ENCODE peak calls at places on chromosome 15, in eight cellular contexts. One of them, this sample, is unnamed.
A peak's percentile ranks its signal among the peaks of the same experiment; 100 is the strongest.

GRCh38 chr15:62847900-62848489 is 194.6 kb upstream of the TPM1 start:
- DNase-seq in K562: peak; percentile 67
- DNase-seq in GM23338: peak; percentile 90
- DNase-seq in transverse colon: peak; percentile 83
- DNase-seq in GM12892: no peak
- DNase-seq in GM12891: peak; percentile 32
- DNase-seq in sigmoid colon: peak; percentile 90
- DNase-seq in breast epithelium: no peak
- DNase-seq in this sample: peak; percentile 62

GRCh38 chr15:63389902-63390301 is 8.3 kb upstream of the CA12 start:
- DNase-seq in K562: peak; percentile 50
- DNase-seq in GM23338: no peak
- DNase-seq in transverse colon: peak; percentile 96
- DNase-seq in GM12892: no peak
- DNase-seq in GM12891: no peak
- DNase-seq in sigmoid colon: no peak
- DNase-seq in breast epithelium: peak; percentile 83
- DNase-seq in this sample: no peak

GRCh38 chr15:101104186-101104585 is 147.7 kb downstream of the CHSY1 start:
- DNase-seq in K562: no peak
- DNase-seq in GM23338: no peak
- DNase-seq in transverse colon: no peak
- DNase-seq in GM12892: no peak
- DNase-seq in GM12891: no peak
- DNase-seq in sigmoid colon: no peak
- DNase-seq in breast epithelium: no peak
- DNase-seq in this sample: no peak

GRCh38 chr15:89167267-89168176 is 53.9 kb downstream of the RLBP1 start:
- DNase-seq in K562: peak; percentile 49
- DNase-seq in GM23338: no peak
- DNase-seq in transverse colon: no peak
- DNase-seq in GM12892: no peak
- DNase-seq in GM12891: no peak
- DNase-seq in sigmoid colon: no peak
- DNase-seq in breast epithelium: peak; percentile 57
- DNase-seq in this sample: no peak

GRCh38 chr15:32908135-32908801 is 190.5 kb downstream of the GREM1 start:
- DNase-seq in K562: no peak
- DNase-seq in GM23338: no peak
- DNase-seq in transverse colon: peak; percentile 15
- DNase-seq in GM12892: peak; percentile 15
- DNase-seq in GM12891: peak; percentile 29
- DNase-seq in sigmoid colon: no peak
- DNase-seq in breast epithelium: no peak
- DNase-seq in this sample: no peak

GRCh38 chr15:77070180-77070499 is 769 bp downstream of the TSPAN3 start:
- DNase-seq in K562: no peak
- DNase-seq in GM23338: no peak
- DNase-seq in transverse colon: no peak
- DNase-seq in GM12892: no peak
- DNase-seq in GM12891: no peak
- DNase-seq in sigmoid colon: no peak
- DNase-seq in breast epithelium: no peak
- DNase-seq in this sample: no peak

GRCh38 chr15:42772126-42772525 is 35.2 kb upstream of the CDAN1 start:
- DNase-seq in K562: no peak
- DNase-seq in GM23338: no peak
- DNase-seq in transverse colon: peak; percentile 17
- DNase-seq in GM12892: no peak
- DNase-seq in GM12891: no peak
- DNase-seq in sigmoid colon: peak; percentile 67
- DNase-seq in breast epithelium: no peak
- DNase-seq in this sample: no peak

GRCh38 chr15:92011611-92012367 is 158.3 kb downstream of the SLCO3A1 start:
- DNase-seq in K562: no peak
- DNase-seq in GM23338: peak; percentile 20
- DNase-seq in transverse colon: no peak
- DNase-seq in GM12892: no peak
- DNase-seq in GM12891: no peak
- DNase-seq in sigmoid colon: no peak
- DNase-seq in breast epithelium: no peak
- DNase-seq in this sample: no peak

GRCh38 chr15:41630616-41631218 is 29.5 kb upstream of the MGA start:
- DNase-seq in K562: no peak
- DNase-seq in GM23338: no peak
- DNase-seq in transverse colon: no peak
- DNase-seq in GM12892: no peak
- DNase-seq in GM12891: no peak
- DNase-seq in sigmoid colon: no peak
- DNase-seq in breast epithelium: no peak
- DNase-seq in this sample: no peak

GRCh38 chr15:28918141-28918983 is 32.6 kb downstream of the APBA2 start:
- DNase-seq in K562: peak; percentile 50
- DNase-seq in GM23338: peak; percentile 95
- DNase-seq in transverse colon: no peak
- DNase-seq in GM12892: no peak
- DNase-seq in GM12891: no peak
- DNase-seq in sigmoid colon: peak; percentile 57
- DNase-seq in breast epithelium: no peak
- DNase-seq in this sample: no peak

GRCh38 chr15:98800437-98801233 is 152.3 kb downstream of the IGF1R start:
- DNase-seq in K562: no peak
- DNase-seq in GM23338: peak; percentile 90
- DNase-seq in transverse colon: peak; percentile 47
- DNase-seq in GM12892: no peak
- DNase-seq in GM12891: no peak
- DNase-seq in sigmoid colon: peak; percentile 71
- DNase-seq in breast epithelium: no peak
- DNase-seq in this sample: peak; percentile 44

GRCh38 chr15:41872166-41872747 is 21.6 kb downstream of the SPTBN5 start:
- DNase-seq in K562: no peak
- DNase-seq in GM23338: no peak
- DNase-seq in transverse colon: no peak
- DNase-seq in GM12892: no peak
- DNase-seq in GM12891: no peak
- DNase-seq in sigmoid colon: no peak
- DNase-seq in breast epithelium: no peak
- DNase-seq in this sample: no peak

GRCh38 chr15:90419738-90420487 is 31.9 kb downstream of the IQGAP1 start:
- DNase-seq in K562: no peak
- DNase-seq in GM23338: no peak
- DNase-seq in transverse colon: no peak
- DNase-seq in GM12892: no peak
- DNase-seq in GM12891: no peak
- DNase-seq in sigmoid colon: no peak
- DNase-seq in breast epithelium: no peak
- DNase-seq in this sample: no peak

GRCh38 chr15:43086551-43086950 is 19.3 kb downstream of the UBR1 start:
- DNase-seq in K562: no peak
- DNase-seq in GM23338: peak; percentile 7
- DNase-seq in transverse colon: no peak
- DNase-seq in GM12892: no peak
- DNase-seq in GM12891: no peak
- DNase-seq in sigmoid colon: no peak
- DNase-seq in breast epithelium: no peak
- DNase-seq in this sample: no peak

GRCh38 chr15:72182673-72183072 is 14.9 kb downstream of the GRAMD2A start:
- DNase-seq in K562: no peak
- DNase-seq in GM23338: no peak
- DNase-seq in transverse colon: no peak
- DNase-seq in GM12892: no peak
- DNase-seq in GM12891: no peak
- DNase-seq in sigmoid colon: no peak
- DNase-seq in breast epithelium: peak; percentile 82
- DNase-seq in this sample: no peak
- TF ChIP-seq POLR2AphosphoS5 in K562: no peak
- TF ChIP-seq POLR2AphosphoS5 in GM23338: no peak
- TF ChIP-seq POLR2AphosphoS5 in transverse colon: no peak
- TF ChIP-seq POLR2AphosphoS5 in GM12892: no peak
- TF ChIP-seq POLR2AphosphoS5 in GM12891: no peak
- TF ChIP-seq POLR2AphosphoS5 in sigmoid colon: no peak
- TF ChIP-seq POLR2AphosphoS5 in breast epithelium: peak; percentile 9
- TF ChIP-seq POLR2AphosphoS5 in this sample: no peak

GRCh38 chr15:58276924-58277323 is 138.7 kb downstream of the AQP9 start:
- DNase-seq in K562: no peak
- DNase-seq in GM23338: no peak
- DNase-seq in transverse colon: no peak
- DNase-seq in GM12892: no peak
- DNase-seq in GM12891: no peak
- DNase-seq in sigmoid colon: no peak
- DNase-seq in breast epithelium: no peak
- DNase-seq in this sample: no peak
- TF ChIP-seq POLR2AphosphoS5 in K562: no peak
- TF ChIP-seq POLR2AphosphoS5 in GM23338: no peak
- TF ChIP-seq POLR2AphosphoS5 in transverse colon: no peak
- TF ChIP-seq POLR2AphosphoS5 in GM12892: no peak
- TF ChIP-seq POLR2AphosphoS5 in GM12891: no peak
- TF ChIP-seq POLR2AphosphoS5 in sigmoid colon: no peak
- TF ChIP-seq POLR2AphosphoS5 in breast epithelium: no peak
- TF ChIP-seq POLR2AphosphoS5 in this sample: no peak

GRCh38 chr15:74330861-74331408 is 36.5 kb downstream of the CYP11A1 start:
- DNase-seq in K562: no peak
- DNase-seq in GM23338: no peak
- DNase-seq in transverse colon: no peak
- DNase-seq in GM12892: no peak
- DNase-seq in GM12891: no peak
- DNase-seq in sigmoid colon: no peak
- DNase-seq in breast epithelium: no peak
- DNase-seq in this sample: no peak
- TF ChIP-seq POLR2AphosphoS5 in K562: no peak
- TF ChIP-seq POLR2AphosphoS5 in GM23338: no peak
- TF ChIP-seq POLR2AphosphoS5 in transverse colon: no peak
- TF ChIP-seq POLR2AphosphoS5 in GM12892: no peak
- TF ChIP-seq POLR2AphosphoS5 in GM12891: no peak
- TF ChIP-seq POLR2AphosphoS5 in sigmoid colon: no peak
- TF ChIP-seq POLR2AphosphoS5 in breast epithelium: no peak
- TF ChIP-seq POLR2AphosphoS5 in this sample: no peak

GRCh38 chr15:50333229-50333628 is 21.8 kb downstream of the GABPB1 start:
- DNase-seq in K562: no peak
- DNase-seq in GM23338: no peak
- DNase-seq in transverse colon: no peak
- DNase-seq in GM12892: no peak
- DNase-seq in GM12891: no peak
- DNase-seq in sigmoid colon: no peak
- DNase-seq in breast epithelium: no peak
- DNase-seq in this sample: no peak

GRCh38 chr15:50330921-50331320 is 24.1 kb downstream of the GABPB1 start:
- DNase-seq in K562: no peak
- DNase-seq in GM23338: peak; percentile 78
- DNase-seq in transverse colon: no peak
- DNase-seq in GM12892: no peak
- DNase-seq in GM12891: no peak
- DNase-seq in sigmoid colon: no peak
- DNase-seq in breast epithelium: no peak
- DNase-seq in this sample: no peak

GRCh38 chr15:50328116-50328515 is 26.9 kb downstream of the GABPB1 start:
- DNase-seq in K562: no peak
- DNase-seq in GM23338: no peak
- DNase-seq in transverse colon: no peak
- DNase-seq in GM12892: no peak
- DNase-seq in GM12891: no peak
- DNase-seq in sigmoid colon: no peak
- DNase-seq in breast epithelium: no peak
- DNase-seq in this sample: no peak
- TF ChIP-seq POLR2AphosphoS5 in K562: no peak
- TF ChIP-seq POLR2AphosphoS5 in GM23338: no peak
- TF ChIP-seq POLR2AphosphoS5 in transverse colon: no peak
- TF ChIP-seq POLR2AphosphoS5 in GM12892: no peak
- TF ChIP-seq POLR2AphosphoS5 in GM12891: no peak
- TF ChIP-seq POLR2AphosphoS5 in sigmoid colon: no peak
- TF ChIP-seq POLR2AphosphoS5 in breast epithelium: no peak
- TF ChIP-seq POLR2AphosphoS5 in this sample: no peak

GRCh38 chr15:29925227-29926082 is 103.2 kb upstream of the TJP1 start:
- DNase-seq in K562: peak; percentile 73
- DNase-seq in GM23338: peak; percentile 93
- DNase-seq in transverse colon: peak; percentile 63
- DNase-seq in GM12892: no peak
- DNase-seq in GM12891: peak; percentile 25
- DNase-seq in sigmoid colon: peak; percentile 74
- DNase-seq in breast epithelium: no peak
- DNase-seq in this sample: peak; percentile 79
- TF ChIP-seq POLR2AphosphoS5 in K562: no peak
- TF ChIP-seq POLR2AphosphoS5 in GM23338: peak; percentile 3
- TF ChIP-seq POLR2AphosphoS5 in transverse colon: peak; percentile 57
- TF ChIP-seq POLR2AphosphoS5 in GM12892: no peak
- TF ChIP-seq POLR2AphosphoS5 in GM12891: no peak
- TF ChIP-seq POLR2AphosphoS5 in sigmoid colon: no peak
- TF ChIP-seq POLR2AphosphoS5 in breast epithelium: no peak
- TF ChIP-seq POLR2AphosphoS5 in this sample: no peak

DNA sequence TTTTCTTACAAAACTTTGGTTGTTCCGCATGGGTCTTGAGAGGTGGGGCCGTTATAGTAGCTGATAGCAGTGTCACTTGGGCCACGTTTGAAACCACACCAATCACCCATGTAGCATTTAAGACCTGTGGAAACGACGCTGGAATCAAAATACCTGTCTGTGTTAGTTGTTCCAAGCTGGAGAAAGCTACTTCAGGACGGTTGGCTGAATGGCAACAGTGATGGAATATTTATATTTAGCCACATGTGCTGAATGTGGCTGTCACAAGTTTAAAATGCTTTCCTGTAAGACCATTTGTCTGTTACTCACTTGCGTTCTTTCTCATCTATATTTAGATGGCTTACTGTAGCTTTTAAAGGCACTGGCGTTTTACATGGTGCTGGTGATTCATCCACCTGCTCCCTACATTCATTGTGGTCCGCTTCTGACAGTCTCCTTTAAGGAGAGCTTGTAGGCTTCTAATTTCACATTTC is 1.4 kb downstream of the DNAJA4 start:
- DNase-seq in K562: no peak
- DNase-seq in GM23338: no peak
- DNase-seq in transverse colon: no peak
- DNase-seq in GM12892: no peak
- DNase-seq in GM12891: no peak
- DNase-seq in sigmoid colon: no peak
- DNase-seq in breast epithelium: no peak
- DNase-seq in this sample: no peak
- TF ChIP-seq POLR2AphosphoS5 in K562: no peak
- TF ChIP-seq POLR2AphosphoS5 in GM23338: no peak
- TF ChIP-seq POLR2AphosphoS5 in transverse colon: no peak
- TF ChIP-seq POLR2AphosphoS5 in GM12892: no peak
- TF ChIP-seq POLR2AphosphoS5 in GM12891: no peak
- TF ChIP-seq POLR2AphosphoS5 in sigmoid colon: peak; percentile 86
- TF ChIP-seq POLR2AphosphoS5 in breast epithelium: no peak
- TF ChIP-seq POLR2AphosphoS5 in this sample: no peak